ENCODE peak calls at places on chromosome 1, in six cellular contexts. One of them, this sample, is unnamed.
A peak's percentile ranks its signal among the peaks of the same experiment; 100 is the strongest.

GRCh38 chr1:167935252-167936067 is 1.0 kb upstream of the DCAF6 start:
- DNase-seq in AG20443: peak; percentile 35
- DNase-seq in activated naive CD4-positive, alpha-beta T cell: no peak
- DNase-seq in HFFc6: peak; percentile 30
- DNase-seq in fibroblast of lung: peak; percentile 49
- DNase-seq in activated gamma-delta T cell treated with Interleukin-2 at 50 U/mL for 16 hours: peak; percentile 18
- DNase-seq in this sample: peak; percentile 65

GRCh38 chr1:22880174-22880601 is 92.5 kb downstream of the LACTBL1 start:
- DNase-seq in activated naive CD4-positive, alpha-beta T cell: no peak
- DNase-seq in HFFc6: peak; percentile 39
- DNase-seq in activated gamma-delta T cell treated with Interleukin-2 at 50 U/mL for 16 hours: no peak
- DNase-seq in AG20443: peak; percentile 66
- DNase-seq in fibroblast of lung: no peak
- DNase-seq in this sample: no peak

GRCh38 chr1:19179597-19180271 is 30.3 kb downstream of the UBR4 start:
- DNase-seq in activated naive CD4-positive, alpha-beta T cell: peak; percentile 10
- DNase-seq in activated gamma-delta T cell treated with Interleukin-2 at 50 U/mL for 16 hours: peak; percentile 35
- DNase-seq in fibroblast of lung: peak; percentile 51
- DNase-seq in AG20443: peak; percentile 14
- DNase-seq in HFFc6: peak; percentile 38
- DNase-seq in this sample: no peak

GRCh38 chr1:115302390-115302961 is 35.6 kb downstream of the NGF start:
- DNase-seq in fibroblast of lung: peak; percentile 81
- DNase-seq in activated gamma-delta T cell treated with Interleukin-2 at 50 U/mL for 16 hours: no peak
- DNase-seq in activated naive CD4-positive, alpha-beta T cell: no peak
- DNase-seq in HFFc6: peak; percentile 89
- DNase-seq in AG20443: peak; percentile 87
- DNase-seq in this sample: no peak

GRCh38 chr1:185483647-185484450 is 166.8 kb upstream of the IVNS1ABP start:
- DNase-seq in fibroblast of lung: peak; percentile 43
- DNase-seq in activated naive CD4-positive, alpha-beta T cell: no peak
- DNase-seq in activated gamma-delta T cell treated with Interleukin-2 at 50 U/mL for 16 hours: no peak
- DNase-seq in HFFc6: peak; percentile 91
- DNase-seq in AG20443: peak; percentile 85
- DNase-seq in this sample: no peak

GRCh38 chr1:9539829-9540550 is 725 bp downstream of the SLC25A33 start:
- DNase-seq in HFFc6: peak; percentile 22
- DNase-seq in AG20443: peak; percentile 86
- DNase-seq in activated naive CD4-positive, alpha-beta T cell: no peak
- DNase-seq in activated gamma-delta T cell treated with Interleukin-2 at 50 U/mL for 16 hours: peak; percentile 40
- DNase-seq in fibroblast of lung: peak; percentile 46
- DNase-seq in this sample: peak; percentile 43

GRCh38 chr1:158208717-158209116 is 28.0 kb downstream of the CD1D start:
- DNase-seq in AG20443: no peak
- DNase-seq in activated naive CD4-positive, alpha-beta T cell: no peak
- DNase-seq in HFFc6: no peak
- DNase-seq in fibroblast of lung: no peak
- DNase-seq in activated gamma-delta T cell treated with Interleukin-2 at 50 U/mL for 16 hours: no peak
- DNase-seq in this sample: no peak

GRCh38 chr1:97761637-97762036 is 159.2 kb downstream of the DPYD start:
- DNase-seq in activated gamma-delta T cell treated with Interleukin-2 at 50 U/mL for 16 hours: no peak
- DNase-seq in HFFc6: no peak
- DNase-seq in AG20443: no peak
- DNase-seq in fibroblast of lung: no peak
- DNase-seq in activated naive CD4-positive, alpha-beta T cell: no peak
- DNase-seq in this sample: no peak

GRCh38 chr1:43048601-43049011 is 89.9 kb upstream of the SLC2A1 start:
- DNase-seq in HFFc6: no peak
- DNase-seq in activated gamma-delta T cell treated with Interleukin-2 at 50 U/mL for 16 hours: no peak
- DNase-seq in AG20443: no peak
- DNase-seq in activated naive CD4-positive, alpha-beta T cell: no peak
- DNase-seq in fibroblast of lung: no peak
- DNase-seq in this sample: no peak